ENCODE peak calls at places on chromosomes 16 and 17, in five cellular contexts. B is mesothelial cell of epicardium, R is HS-5, Y is HL-60, U is GF-D8. D is an unnamed sample.

GRCh38 chr17:31274252-31274651 is 22.8 kb downstream of the OMG start:
- DNase-seq in B (no peak), R (peak; percentile 36), Y (peak; percentile 58), U (peak; percentile 74), D (no peak)

GRCh38 chr16:29841631-29842030 is 21.4 kb downstream of the MVP start:
- DNase-seq in B (no peak), R (no peak), Y (no peak), U (no peak), D (no peak)

GRCh38 chr16:85477801-85478363 is 135.2 kb upstream of the GSE1 start:
- DNase-seq in B (no peak), R (no peak), Y (no peak), U (no peak), D (no peak)

GRCh38 chr17:66221343-66221742 is 7.9 kb downstream of the APOH start:
- DNase-seq in B (no peak), R (no peak), Y (no peak), U (no peak), D (no peak)

GRCh38 chr17:62705781-62706597 is 78.5 kb downstream of the MRC2 start:
- DNase-seq in B (no peak), R (no peak), Y (no peak), U (no peak), D (no peak)

GRCh38 chr16:8953064-8953463 is 10.6 kb downstream of the USP7 start:
- DNase-seq in B (no peak), R (no peak), Y (no peak), U (no peak), D (no peak)

GRCh38 chr17:17877548-17878358 is 41.0 kb upstream of the SREBF1 start:
- DNase-seq in B (peak; percentile 41), R (no peak), Y (no peak), U (no peak), D (peak; percentile 76)

GRCh38 chr16:19005561-19006445 is 22.1 kb downstream of the TMC7 start:
- DNase-seq in B (no peak), R (no peak), Y (no peak), U (no peak), D (no peak)

GRCh38 chr17:58630883-58631522 is 60.8 kb downstream of the TEX14 start:
- DNase-seq in B (no peak), R (no peak), Y (no peak), U (no peak), D (no peak)

GRCh38 chr16:86477642-86478041 is 32.7 kb upstream of the FOXF1 start:
- DNase-seq in B (no peak), R (no peak), Y (no peak), U (no peak), D (no peak)

GRCh38 chr16:48434653-48435318 is 49.6 kb upstream of the SIAH1 start:
- DNase-seq in B (no peak), R (no peak), Y (peak; percentile 68), U (peak; percentile 93), D (no peak)

GRCh38 chr16:785563-786535 is 2.3 kb downstream of the RPUSD1 start:
- DNase-seq in B (peak; percentile 72), R (no peak), Y (no peak), U (no peak), D (no peak)

GRCh38 chr17:37392024-37392590 is 14.5 kb downstream of the ACACA start:
- DNase-seq in B (no peak), R (peak; percentile 67), Y (no peak), U (no peak), D (no peak)

GRCh38 chr17:1724869-1725641 is 551 bp downstream of the WDR81 start:
- DNase-seq in B (no peak), R (no peak), Y (peak; percentile 61), U (no peak), D (no peak)

GRCh38 chr17:30550512-30551273 is 73.5 kb downstream of the GOSR1 start:
- DNase-seq in B (no peak), R (no peak), Y (peak; percentile 77), U (peak; percentile 81), D (no peak)

GRCh38 chr16:66266436-66267286 is 99.8 kb upstream of the CDH5 start:
- DNase-seq in B (peak; percentile 53), R (peak; percentile 37), Y (no peak), U (no peak), D (no peak)

GRCh38 chr16:4330277-4330882 is 14.5 kb downstream of the GLIS2 start:
- DNase-seq in B (no peak), R (no peak), Y (no peak), U (no peak), D (no peak)

GRCh38 chr17:54901230-54901847 is 687 bp downstream of the TOM1L1 start:
- DNase-seq in B (no peak), R (peak; percentile 16), Y (no peak), U (no peak), D (no peak)

GRCh38 chr17:72950236-72950931 is 142.1 kb downstream of the SLC39A11 start:
- DNase-seq in B (no peak), R (no peak), Y (no peak), U (no peak), D (no peak)

GRCh38 chr17:72743037-72743467 is 349.4 kb downstream of the SLC39A11 start:
- DNase-seq in B (no peak), R (no peak), Y (no peak), U (no peak), D (no peak)

GRCh38 chr17:15262291-15263205 is 2.6 kb downstream of the PMP22 start:
- DNase-seq in B (peak; percentile 30), R (no peak), Y (no peak), U (no peak), D (no peak)

GRCh38 chr17:83192161-83192788 is 112.9 kb downstream of the METRNL start:
- DNase-seq in B (no peak), R (no peak), Y (no peak), U (no peak), D (no peak)

GRCh38 chr17:13421581-13421980 is 180.1 kb downstream of the HS3ST3A1 start:
- DNase-seq in B (no peak), R (no peak), Y (no peak), U (no peak), D (no peak)

GRCh38 chr17:40190197-40191021 is 13.1 kb downstream of the RAPGEFL1 start:
- DNase-seq in B (no peak), R (no peak), Y (no peak), U (no peak), D (no peak)

GRCh38 chr17:8123695-8124349 is at the start of gene HES7:
- DNase-seq in B (no peak), R (no peak), Y (no peak), U (no peak), D (no peak)